ENCODE peak calls at places on chromosomes 13 and 19, in ten cellular contexts. T is mammary epithelial cell, M is fibroblast of lung, K is endothelial cell of umbilical vein, D is mesenchymal stem cell, O is A549, U is HCT116, Q is K562, A is PC-9, S is mesendoderm. N is an unnamed sample.

GRCh38 chr19:3178973-3179738 is 587 bp downstream of the S1PR4 start:
- DNase-seq in T (no peak), M (no peak), K (no peak), D (no peak), O (no peak), U (no peak), Q (no peak), A (no peak), S (no peak), N (no peak)

GRCh38 chr19:38194061-38194701 is 29.8 kb downstream of the DPF1 start:
- DNase-seq in T (peak), M (no peak), K (no peak), D (no peak), O (no peak), U (no peak), Q (no peak), A (no peak), S (no peak), N (no peak)

GRCh38 chr13:21663197-21663596 is 7.7 kb upstream of the FGF9 start:
- DNase-seq in T (peak), M (no peak), K (no peak), D (no peak), O (no peak), U (no peak), Q (no peak), A (no peak), S (no peak), N (no peak)

GRCh38 chr19:4380254-4380727 is 20.1 kb downstream of the SH3GL1 start:
- DNase-seq in T (peak), M (no peak), K (no peak), D (no peak), O (no peak), U (no peak), Q (no peak), A (no peak), S (no peak), N (no peak)

GRCh38 chr13:49540552-49540951 is 44.8 kb downstream of the PHF11 start:
- DNase-seq in T (no peak), M (peak), K (peak), D (peak), O (no peak), U (no peak), Q (peak), A (no peak), S (peak), N (peak)

GRCh38 chr19:56141416-56141992 is 417 bp downstream of the ZNF444 start:
- DNase-seq in T (peak), M (no peak), K (no peak), D (peak), O (no peak), U (no peak), Q (no peak), A (no peak), S (peak), N (no peak)

GRCh38 chr13:94217370-94217769 is 262.1 kb downstream of the DCT start:
- DNase-seq in T (no peak), M (no peak), K (no peak), D (peak), O (no peak), U (no peak), Q (no peak), A (no peak), S (no peak), N (peak)

GRCh38 chr13:93726173-93727019 is 499.8 kb downstream of the GPC6 start:
- DNase-seq in T (no peak), M (no peak), K (no peak), D (no peak), O (no peak), U (no peak), Q (no peak), A (no peak), S (peak), N (no peak)

GRCh38 chr19:13974073-13974472 is 21.8 kb downstream of the DCAF15 start:
- DNase-seq in T (peak), M (no peak), K (no peak), D (no peak), O (no peak), U (peak), Q (peak), A (no peak), S (peak), N (no peak)

GRCh38 chr13:107669356-107669755 is 546.0 kb downstream of the LIG4 start:
- DNase-seq in T (peak), M (no peak), K (peak), D (peak), O (no peak), U (no peak), Q (no peak), A (no peak), S (no peak), N (peak)

GRCh38 chr13:101972191-101972590 is 429.7 kb downstream of the FGF14 start:
- DNase-seq in T (no peak), M (no peak), K (no peak), D (no peak), O (no peak), U (no peak), Q (no peak), A (peak), S (no peak), N (no peak)
- H3K4me3 ChIP-seq in T (no peak), M (no peak), K (no peak), D (no peak), O (no peak), U (no peak), Q (no peak), A (no peak), S (no peak), N (no peak)

GRCh38 chr19:46409146-46409545 is 4.2 kb downstream of the CCDC8 start:
- DNase-seq in T (no peak), M (no peak), K (no peak), D (no peak), O (no peak), U (no peak), Q (no peak), A (no peak), S (no peak), N (no peak)

GRCh38 chr19:46410205-46411087 is 2.9 kb downstream of the CCDC8 start:
- DNase-seq in T (no peak), M (no peak), K (no peak), D (no peak), O (no peak), U (no peak), Q (no peak), A (no peak), S (no peak), N (no peak)

GRCh38 chr19:46411088-46412033 is 2.0 kb downstream of the CCDC8 start:
- DNase-seq in T (no peak), M (no peak), K (no peak), D (no peak), O (no peak), U (no peak), Q (no peak), A (no peak), S (no peak), N (no peak)

GRCh38 chr19:46407891-46408426 is 5.4 kb downstream of the CCDC8 start:
- DNase-seq in T (no peak), M (no peak), K (no peak), D (no peak), O (no peak), U (no peak), Q (no peak), A (no peak), S (no peak), N (no peak)

GRCh38 chr19:46408611-46409039 is 4.7 kb downstream of the CCDC8 start:
- DNase-seq in T (no peak), M (peak), K (no peak), D (peak), O (no peak), U (no peak), Q (no peak), A (no peak), S (peak), N (no peak)
- H3K4me2 ChIP-seq in T (peak), M (peak), K (no peak), D (peak), O (no peak), U (no peak), Q (no peak), A (no peak), S (peak), N (peak)

GRCh38 chr13:40488869-40489391 is 177.5 kb downstream of the FOXO1 start:
- DNase-seq in T (no peak), M (no peak), K (no peak), D (no peak), O (no peak), U (no peak), Q (no peak), A (no peak), S (no peak), N (no peak)

GRCh38 chr13:40484101-40484800 is 182.2 kb downstream of the FOXO1 start:
- DNase-seq in T (no peak), M (no peak), K (no peak), D (no peak), O (no peak), U (no peak), Q (no peak), A (no peak), S (no peak), N (no peak)

GRCh38 chr13:40485611-40486517 is 180.6 kb downstream of the FOXO1 start:
- DNase-seq in T (no peak), M (no peak), K (no peak), D (no peak), O (no peak), U (no peak), Q (no peak), A (no peak), S (no peak), N (no peak)

GRCh38 chr13:40484981-40485380 is 181.5 kb downstream of the FOXO1 start:
- DNase-seq in T (no peak), M (no peak), K (no peak), D (no peak), O (no peak), U (no peak), Q (no peak), A (no peak), S (no peak), N (no peak)

GRCh38 chr13:40486518-40487163 is 179.8 kb downstream of the FOXO1 start:
- DNase-seq in T (no peak), M (no peak), K (no peak), D (no peak), O (no peak), U (no peak), Q (no peak), A (no peak), S (no peak), N (no peak)
- H3K4me3 ChIP-seq in T (no peak), M (no peak), K (no peak), D (no peak), O (no peak), U (no peak), Q (no peak), A (no peak), S (no peak), N (no peak)

GRCh38 chr13:100305398-100305797 is 216.5 kb downstream of the PCCA start:
- DNase-seq in T (no peak), M (no peak), K (no peak), D (no peak), O (no peak), U (no peak), Q (no peak), A (no peak), S (no peak), N (no peak)

GRCh38 chr13:100302391-100302790 is 213.5 kb downstream of the PCCA start:
- DNase-seq in T (no peak), M (no peak), K (no peak), D (no peak), O (no peak), U (no peak), Q (no peak), A (no peak), S (no peak), N (no peak)

GRCh38 chr13:100306042-100306441 is 217.1 kb downstream of the PCCA start:
- DNase-seq in T (no peak), M (no peak), K (no peak), D (no peak), O (no peak), U (no peak), Q (no peak), A (no peak), S (no peak), N (no peak)

GRCh38 chr13:100304241-100304640 is 215.3 kb downstream of the PCCA start:
- DNase-seq in T (no peak), M (no peak), K (no peak), D (no peak), O (no peak), U (no peak), Q (no peak), A (no peak), S (peak), N (no peak)

GRCh38 chr13:100306444-100306999 is 217.6 kb downstream of the PCCA start:
- DNase-seq in T (no peak), M (no peak), K (no peak), D (no peak), O (no peak), U (no peak), Q (no peak), A (no peak), S (no peak), N (no peak)
- H3K4me2 ChIP-seq in T (no peak), M (no peak), K (no peak), D (peak), O (no peak), U (no peak), Q (no peak), A (no peak), S (no peak), N (no peak)

GRCh38 chr13:44679602-44680001 is 103.5 kb upstream of the TSC22D1 start:
- DNase-seq in T (no peak), M (peak), K (no peak), D (peak), O (no peak), U (no peak), Q (no peak), A (no peak), S (no peak), N (peak)

GRCh38 chr13:44680746-44681355 is 104.7 kb upstream of the TSC22D1 start:
- DNase-seq in T (no peak), M (no peak), K (no peak), D (no peak), O (no peak), U (no peak), Q (no peak), A (no peak), S (no peak), N (no peak)

DNA sequence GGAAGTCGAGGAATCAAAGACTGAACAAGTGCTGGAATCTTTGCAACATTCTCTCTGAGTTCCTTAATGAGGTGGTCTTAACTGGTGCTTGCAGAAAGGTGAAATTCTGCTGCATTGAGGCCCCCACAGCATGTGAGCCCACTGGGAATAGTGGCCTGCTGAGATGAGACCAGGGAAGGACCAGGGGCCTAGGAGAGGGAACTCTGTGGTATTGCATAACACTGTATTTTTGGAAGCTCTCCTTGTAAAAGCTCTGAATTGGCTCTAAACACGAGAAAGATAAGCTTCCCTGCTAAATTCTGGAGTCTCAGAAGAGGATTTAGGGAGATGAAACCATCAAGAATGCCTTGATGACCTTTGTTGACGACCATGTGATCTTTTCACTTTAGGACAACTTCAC is 100.4 kb upstream of the TSC22D1 start:
- DNase-seq in T (no peak), M (no peak), K (no peak), D (no peak), O (no peak), U (no peak), Q (no peak), A (no peak), S (no peak), N (no peak)
- H3K4me3 ChIP-seq in T (no peak), M (no peak), K (no peak), D (no peak), O (no peak), U (no peak), Q (no peak), A (no peak), S (no peak), N (no peak)

GRCh38 chr19:58098682-58098998 is 609 bp upstream of the ZSCAN18 start:
- DNase-seq in T (no peak), M (no peak), K (no peak), D (no peak), O (no peak), U (no peak), Q (no peak), A (no peak), S (no peak), N (no peak)

GRCh38 chr19:58095328-58095727 is 2.7 kb downstream of the ZSCAN18 start:
- DNase-seq in T (no peak), M (no peak), K (no peak), D (no peak), O (no peak), U (no peak), Q (no peak), A (no peak), S (no peak), N (no peak)

GRCh38 chr19:58097349-58097748 is 682 bp downstream of the ZSCAN18 start:
- DNase-seq in T (no peak), M (no peak), K (no peak), D (no peak), O (no peak), U (no peak), Q (no peak), A (no peak), S (no peak), N (no peak)

GRCh38 chr19:58096884-58097283 is 1.1 kb downstream of the ZSCAN18 start:
- DNase-seq in T (no peak), M (no peak), K (no peak), D (no peak), O (no peak), U (no peak), Q (no peak), A (no peak), S (no peak), N (no peak)

DNA sequence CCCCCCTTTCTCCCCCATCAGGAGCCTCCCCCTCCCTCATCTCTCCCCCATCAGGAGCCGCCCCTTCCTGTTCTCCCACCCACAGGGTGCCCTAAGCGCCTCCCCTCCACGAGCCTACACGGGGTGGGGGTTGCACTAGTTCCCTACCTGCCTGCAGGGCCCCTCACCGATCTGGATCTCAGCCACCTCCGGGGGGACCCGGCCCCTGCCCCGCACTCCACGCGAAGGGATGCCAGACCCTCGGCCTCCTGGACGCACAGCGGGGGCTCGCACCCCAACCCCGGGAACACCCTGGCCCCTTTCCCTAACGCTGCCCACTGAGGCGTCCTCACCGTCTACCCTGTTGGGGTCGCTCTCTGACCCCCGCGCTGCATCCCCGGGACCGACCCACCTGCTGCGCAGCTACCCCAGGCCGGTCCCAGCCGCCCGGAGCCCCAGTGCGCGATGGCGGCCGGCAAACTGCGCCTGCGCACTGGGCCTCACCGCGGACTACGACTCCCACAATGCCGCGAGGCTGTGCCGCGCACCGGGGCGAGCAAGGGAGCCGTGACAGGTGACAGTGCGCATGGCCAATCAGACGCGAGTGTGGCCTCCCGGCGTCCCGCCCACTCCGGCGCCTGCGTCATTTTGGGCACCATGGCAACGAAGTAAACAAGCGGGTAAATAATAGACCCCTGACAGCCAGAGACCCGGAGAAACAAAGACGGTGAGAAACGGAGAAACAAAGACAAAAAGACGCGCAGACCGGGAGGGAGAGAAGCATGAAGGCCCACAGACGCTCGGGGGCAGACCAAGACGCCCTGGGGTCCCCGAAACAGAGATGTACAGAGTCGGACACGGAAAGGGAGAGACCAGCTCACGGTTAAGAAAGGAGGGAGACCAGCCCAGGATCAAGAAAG is at the start of gene ZSCAN18:
- DNase-seq in T (peak), M (peak), K (peak), D (peak), O (peak), U (no peak), Q (peak), A (peak), S (peak), N (peak)
- H3K4me2 ChIP-seq in T (peak), M (peak), K (peak), D (peak), O (peak), U (no peak), Q (peak), A (peak), S (peak), N (peak)

GRCh38 chr13:112059457-112060317 is 7.3 kb upstream of the SOX1 start:
- DNase-seq in T (no peak), M (no peak), K (no peak), D (no peak), O (no peak), U (no peak), Q (no peak), A (no peak), S (no peak), N (no peak)

GRCh38 chr13:112061367-112062046 is 5.4 kb upstream of the SOX1 start:
- DNase-seq in T (no peak), M (no peak), K (no peak), D (no peak), O (no peak), U (no peak), Q (no peak), A (no peak), S (no peak), N (no peak)

GRCh38 chr13:112060431-112060830 is 6.5 kb upstream of the SOX1 start:
- DNase-seq in T (no peak), M (no peak), K (no peak), D (no peak), O (no peak), U (no peak), Q (no peak), A (no peak), S (no peak), N (no peak)

GRCh38 chr13:112062047-112062618 is 4.8 kb upstream of the SOX1 start:
- DNase-seq in T (no peak), M (no peak), K (no peak), D (no peak), O (no peak), U (no peak), Q (no peak), A (no peak), S (no peak), N (no peak)

DNA sequence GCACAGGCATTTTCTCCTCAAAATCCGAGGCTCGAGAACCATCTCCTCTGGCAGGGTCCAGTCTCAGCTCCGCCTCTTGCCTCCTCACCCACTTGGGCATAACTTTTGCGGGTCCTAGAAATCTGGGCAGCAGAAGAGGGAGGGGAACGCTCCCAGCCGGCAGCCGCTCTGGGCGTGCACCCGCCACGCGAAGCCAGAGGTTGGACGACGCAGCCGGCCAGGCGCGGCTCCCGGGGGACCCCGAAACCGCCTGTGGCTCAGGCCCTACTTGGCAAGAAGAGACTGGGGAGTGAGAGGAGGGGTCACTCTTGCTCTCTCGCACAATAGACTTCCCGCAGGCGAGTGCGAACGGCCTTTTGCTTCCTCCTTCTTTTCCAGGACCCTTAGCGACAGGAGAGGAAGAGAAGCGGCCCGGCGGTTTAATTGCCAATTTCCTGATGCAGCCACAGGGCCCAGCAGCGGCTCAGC is 6.0 kb upstream of the SOX1 start:
- DNase-seq in T (no peak), M (no peak), K (no peak), D (no peak), O (no peak), U (no peak), Q (no peak), A (no peak), S (peak), N (no peak)
- H3K4me3 ChIP-seq in T (no peak), M (no peak), K (no peak), D (no peak), O (no peak), U (no peak), Q (no peak), A (no peak), S (no peak), N (no peak)

GRCh38 chr13:63516124-63516523 is 2100.5 kb upstream of the PCDH20 start:
- DNase-seq in T (no peak), M (peak), K (no peak), D (no peak), O (no peak), U (no peak), Q (no peak), A (no peak), S (no peak), N (no peak)
- H3K4me2 ChIP-seq in T (no peak), M (no peak), K (no peak), D (no peak), O (no peak), U (no peak), Q (no peak), A (no peak), S (no peak), N (no peak)

DNA sequence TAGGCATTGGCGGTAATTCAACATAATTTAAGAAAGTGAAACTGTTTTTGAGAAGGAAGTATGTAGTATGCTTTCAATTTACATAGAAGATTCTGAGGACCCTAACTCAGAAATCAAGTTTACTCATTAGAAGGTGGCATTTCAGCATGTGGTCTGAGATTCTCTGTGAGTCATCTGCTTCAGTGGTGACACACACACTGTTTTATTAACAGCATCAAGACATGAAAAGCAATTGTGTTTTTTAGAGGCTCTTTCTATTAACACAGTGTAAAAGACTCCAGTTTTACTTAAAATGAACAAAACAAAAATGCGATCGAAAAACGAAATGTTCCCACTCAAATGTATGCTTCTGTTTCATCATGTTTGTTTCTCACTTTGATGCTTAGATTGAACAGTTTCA is 802.1 kb upstream of the SLITRK6 start:
- DNase-seq in T (no peak), M (peak), K (no peak), D (peak), O (no peak), U (no peak), Q (no peak), A (no peak), S (no peak), N (peak)
- H3K4me3 ChIP-seq in T (no peak), M (no peak), K (no peak), D (no peak), O (no peak), U (no peak), Q (no peak), A (no peak), S (no peak), N (no peak)